ENCODE peak calls at places on chromosomes 3 and 15, in ten cellular contexts. E is fibroblast of mammary gland; O is Calu3; X is brain microvascular endothelial cell; Q is HFF-Myc; C is cardiac muscle cell; U is activated CD8-positive, alpha-beta T cell treated with anti-CD3 and anti-CD28 coated beads for 36 hours; K is B cell; D is AG10803; N is thoracic aorta. M is an unnamed sample.

GRCh38 chr3:129793947-129794318 is 99.6 kb downstream of the TMCC1 start:
- DNase-seq in E (peak), O (peak), X (no peak), Q (no peak), C (no peak), U (no peak), K (no peak), D (no peak), N (no peak), M (no peak)

GRCh38 chr15:73341886-73342600 is 26.7 kb downstream of the HCN4 start:
- DNase-seq in E (peak), O (no peak), X (no peak), Q (no peak), C (peak), U (no peak), K (no peak), D (no peak), N (no peak), M (no peak)

GRCh38 chr3:71069797-71070196 is 513.7 kb downstream of the FOXP1 start:
- DNase-seq in E (peak), O (peak), X (peak), Q (no peak), C (peak), U (peak), K (peak), D (peak), N (peak), M (no peak)

GRCh38 chr3:35505181-35505580 is 134.1 kb upstream of the ARPP21 start:
- DNase-seq in E (no peak), O (no peak), X (no peak), Q (no peak), C (peak), U (no peak), K (no peak), D (no peak), N (no peak), M (peak)

GRCh38 chr3:184907941-184908649 is 96.1 kb downstream of the VPS8 start:
- DNase-seq in E (no peak), O (no peak), X (no peak), Q (no peak), C (no peak), U (no peak), K (no peak), D (no peak), N (no peak), M (peak)

GRCh38 chr15:69679623-69680228 is 227.1 kb downstream of the RPLP1 start:
- DNase-seq in E (no peak), O (no peak), X (no peak), Q (no peak), C (no peak), U (peak), K (peak), D (no peak), N (no peak), M (no peak)

GRCh38 chr3:43867673-43868072 is 176.9 kb downstream of the ABHD5 start:
- DNase-seq in E (peak), O (no peak), X (peak), Q (no peak), C (peak), U (no peak), K (no peak), D (peak), N (no peak), M (no peak)

GRCh38 chr3:133209871-133210550 is 171.8 kb downstream of the TMEM108 start:
- DNase-seq in E (peak), O (no peak), X (peak), Q (peak), C (peak), U (no peak), K (no peak), D (peak), N (no peak), M (no peak)

GRCh38 chr15:68484696-68485400 is 52.9 kb upstream of the ITGA11 start:
- DNase-seq in E (peak), O (no peak), X (peak), Q (no peak), C (peak), U (no peak), K (no peak), D (peak), N (no peak), M (no peak)

GRCh38 chr15:78077053-78077859 is at the start of gene TBC1D2B:
- DNase-seq in E (peak), O (peak), X (no peak), Q (no peak), C (peak), U (peak), K (peak), D (peak), N (no peak), M (no peak)

GRCh38 chr15:29924750-29925149 is 102.5 kb upstream of the TJP1 start:
- DNase-seq in E (peak), O (peak), X (peak), Q (no peak), C (peak), U (no peak), K (no peak), D (peak), N (no peak), M (no peak)

GRCh38 chr3:73026111-73026510 is 29.5 kb downstream of the PPP4R2 start:
- DNase-seq in E (no peak), O (no peak), X (no peak), Q (no peak), C (no peak), U (no peak), K (no peak), D (no peak), N (no peak), M (no peak)

GRCh38 chr3:154018100-154018696 is 103.0 kb upstream of the ARHGEF26 start:
- DNase-seq in E (peak), O (peak), X (peak), Q (peak), C (peak), U (peak), K (no peak), D (peak), N (no peak), M (no peak)
- TF ChIP-seq CTCF in E (peak), O (peak), X (peak), Q (peak), C (peak), U (peak), K (peak), D (peak), N (no peak), M (peak)

GRCh38 chr15:80231371-80231770 is 20.6 kb downstream of the CTXND1 start:
- DNase-seq in E (no peak), O (no peak), X (no peak), Q (no peak), C (no peak), U (no peak), K (no peak), D (no peak), N (no peak), M (no peak)

GRCh38 chr15:80240261-80240660 is 11.8 kb downstream of the CTXND1 start:
- DNase-seq in E (no peak), O (no peak), X (no peak), Q (no peak), C (no peak), U (no peak), K (no peak), D (no peak), N (no peak), M (no peak)

GRCh38 chr15:80228959-80229610 is 22.9 kb downstream of the CTXND1 start:
- DNase-seq in E (peak), O (peak), X (peak), Q (no peak), C (peak), U (no peak), K (no peak), D (peak), N (no peak), M (no peak)

GRCh38 chr15:80233511-80234080 is 18.4 kb downstream of the CTXND1 start:
- DNase-seq in E (no peak), O (no peak), X (no peak), Q (no peak), C (no peak), U (no peak), K (no peak), D (no peak), N (no peak), M (no peak)

GRCh38 chr15:80234883-80235282 is 17.1 kb downstream of the CTXND1 start:
- DNase-seq in E (peak), O (peak), X (no peak), Q (peak), C (peak), U (peak), K (no peak), D (peak), N (no peak), M (no peak)
- TF ChIP-seq CTCF in E (peak), O (peak), X (peak), Q (peak), C (peak), U (peak), K (peak), D (peak), N (peak), M (peak)

DNA sequence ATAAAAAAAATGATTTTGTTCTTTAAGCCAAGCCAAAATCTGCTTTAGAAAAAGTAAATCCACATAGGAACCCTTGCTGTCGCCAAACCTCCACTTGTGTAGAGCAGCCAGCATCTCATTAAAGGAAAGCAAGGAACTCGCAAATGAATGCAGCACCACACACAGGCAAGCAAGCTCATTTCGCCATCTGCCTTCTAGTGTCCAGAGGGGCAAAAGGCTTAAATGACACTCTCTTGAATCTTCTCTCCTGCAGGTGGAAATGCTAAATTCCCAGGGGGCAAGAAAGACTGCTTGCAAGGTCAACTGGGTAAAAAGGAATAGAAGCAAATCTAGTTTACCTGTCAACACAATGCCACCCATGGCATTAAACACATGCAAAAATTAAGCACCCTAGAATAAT is 2.4 kb downstream of the MB21D2 start:
- DNase-seq in E (peak), O (peak), X (peak), Q (peak), C (peak), U (no peak), K (no peak), D (peak), N (no peak), M (no peak)
- TF ChIP-seq CTCF in E (peak), O (no peak), X (peak), Q (peak), C (peak), U (no peak), K (no peak), D (peak), N (no peak), M (peak)

GRCh38 chr3:138940446-138940845 is 6.5 kb downstream of the FOXL2 start:
- DNase-seq in E (no peak), O (no peak), X (no peak), Q (no peak), C (no peak), U (no peak), K (no peak), D (no peak), N (no peak), M (no peak)

GRCh38 chr3:138938056-138938876 is 8.7 kb downstream of the FOXL2 start:
- DNase-seq in E (no peak), O (no peak), X (no peak), Q (no peak), C (no peak), U (peak), K (no peak), D (no peak), N (no peak), M (no peak)

GRCh38 chr3:138938877-138939562 is 7.9 kb downstream of the FOXL2 start:
- DNase-seq in E (no peak), O (no peak), X (no peak), Q (no peak), C (no peak), U (no peak), K (no peak), D (no peak), N (no peak), M (no peak)

GRCh38 chr3:138941259-138941885 is 5.6 kb downstream of the FOXL2 start:
- DNase-seq in E (peak), O (peak), X (no peak), Q (no peak), C (peak), U (peak), K (no peak), D (peak), N (no peak), M (no peak)

DNA sequence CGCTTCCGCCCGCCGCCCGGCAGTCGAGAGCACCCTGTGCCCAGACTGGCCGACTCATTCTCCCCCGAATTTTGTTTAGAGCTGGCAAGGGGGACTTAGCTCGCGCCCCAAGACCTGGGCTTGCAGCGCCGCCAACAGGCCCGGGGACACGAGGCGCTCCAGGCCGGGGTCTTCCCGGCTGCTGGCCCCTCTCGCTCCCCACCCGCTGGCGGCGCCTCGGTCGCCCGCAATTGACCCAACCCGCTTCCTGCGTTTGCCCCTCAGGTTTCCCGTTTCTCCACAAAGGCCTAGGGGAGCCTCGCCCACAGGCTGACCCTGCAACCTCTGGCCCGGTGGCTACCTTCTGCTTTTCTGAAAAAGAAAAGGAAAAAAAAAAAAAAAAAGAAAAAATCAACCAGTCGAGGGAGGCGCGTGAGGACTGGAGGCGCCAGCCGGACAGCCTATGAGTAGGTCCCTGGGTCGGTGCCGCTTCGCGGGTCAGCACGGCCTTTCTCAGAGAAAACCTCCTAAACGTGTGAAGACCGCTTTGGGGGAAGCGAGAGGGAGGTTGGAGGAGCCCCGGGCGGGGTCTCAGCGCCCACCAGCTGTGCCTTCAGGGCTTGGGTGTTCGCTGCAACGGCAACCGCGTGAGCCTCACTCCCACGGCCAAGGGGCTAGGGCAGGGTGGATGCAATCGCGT is 7.2 kb downstream of the FOXL2 start:
- DNase-seq in E (no peak), O (no peak), X (no peak), Q (no peak), C (no peak), U (no peak), K (no peak), D (no peak), N (no peak), M (no peak)
- TF ChIP-seq CTCF in E (no peak), O (no peak), X (no peak), Q (no peak), C (no peak), U (no peak), K (no peak), D (no peak), N (no peak), M (no peak)

DNA sequence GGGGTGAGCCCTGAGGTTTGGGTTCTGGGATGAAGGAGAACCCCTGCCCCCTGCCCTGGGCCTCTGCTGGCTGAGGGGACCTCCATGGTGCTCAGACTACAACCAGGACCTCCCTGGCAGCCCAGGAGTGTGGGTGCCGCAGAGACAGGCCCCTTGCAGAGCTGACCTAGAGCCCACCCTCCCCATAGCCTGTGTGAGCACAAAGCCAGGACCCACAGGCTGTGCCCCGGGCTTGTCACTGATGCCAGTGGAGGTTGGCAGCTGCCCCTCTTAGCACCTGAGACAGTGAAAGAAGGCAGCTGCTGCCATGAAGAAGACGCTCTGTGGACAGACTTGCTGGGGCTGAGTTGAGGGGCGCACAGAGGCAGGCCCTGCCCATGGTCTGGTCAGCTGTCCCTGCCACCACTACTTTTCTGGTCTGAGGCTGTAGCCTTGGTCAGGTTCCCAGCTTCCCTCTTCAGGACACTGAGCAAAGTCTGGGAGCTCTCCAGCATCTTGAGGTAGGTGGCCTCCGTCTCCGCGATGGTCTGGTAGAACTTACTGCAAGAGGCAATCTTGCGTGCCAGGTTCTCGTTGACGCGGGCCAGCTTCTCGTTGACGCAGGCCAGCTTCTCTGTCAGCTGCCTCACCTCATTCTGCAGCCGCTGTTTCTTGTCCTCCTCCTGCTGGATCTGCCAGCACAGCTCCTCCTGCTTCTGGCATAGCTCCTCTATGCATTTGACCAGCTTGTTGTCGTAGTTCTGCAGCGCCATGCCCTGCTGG is 23.0 kb downstream of the USP4 start:
- DNase-seq in E (no peak), O (no peak), X (no peak), Q (no peak), C (no peak), U (no peak), K (no peak), D (no peak), N (no peak), M (no peak)
- TF ChIP-seq CTCF in E (no peak), O (no peak), X (no peak), Q (no peak), C (no peak), U (no peak), K (no peak), D (no peak), N (no peak), M (no peak)

DNA sequence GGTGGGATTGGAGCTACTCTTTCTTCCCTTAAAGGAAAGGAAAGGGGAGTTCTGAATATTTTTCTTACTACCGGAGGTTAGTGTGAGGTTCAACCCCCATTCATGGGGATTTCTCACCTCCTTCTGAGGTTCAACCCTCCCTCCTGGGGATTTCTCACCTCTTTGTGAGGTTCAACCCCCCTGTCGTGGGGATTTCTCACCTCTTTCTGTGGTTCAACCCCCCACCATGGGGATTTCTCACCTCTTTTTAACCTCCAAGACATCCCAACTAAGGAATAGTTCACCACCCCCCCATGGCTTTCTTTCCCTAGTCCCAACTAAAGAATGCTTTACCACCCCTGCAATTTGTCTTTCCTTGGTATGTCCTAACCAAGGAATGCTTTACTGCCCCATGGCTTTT is 520.3 kb downstream of the EDEM1 start:
- DNase-seq in E (no peak), O (no peak), X (no peak), Q (no peak), C (no peak), U (no peak), K (no peak), D (no peak), N (no peak), M (no peak)
- TF ChIP-seq CTCF in E (no peak), O (no peak), X (no peak), Q (no peak), C (no peak), U (no peak), K (no peak), D (no peak), N (no peak), M (no peak)

GRCh38 chr3:45240292-45240691 is 14.2 kb upstream of the TMEM158 start:
- DNase-seq in E (no peak), O (no peak), X (no peak), Q (no peak), C (no peak), U (no peak), K (no peak), D (no peak), N (no peak), M (no peak)

GRCh38 chr3:45241206-45241605 is 15.1 kb upstream of the TMEM158 start:
- DNase-seq in E (no peak), O (no peak), X (no peak), Q (no peak), C (no peak), U (no peak), K (no peak), D (no peak), N (no peak), M (no peak)

GRCh38 chr3:45249391-45249790 is 23.3 kb upstream of the TMEM158 start:
- DNase-seq in E (peak), O (no peak), X (no peak), Q (no peak), C (no peak), U (no peak), K (no peak), D (no peak), N (no peak), M (no peak)

GRCh38 chr3:45244356-45244755 is 18.3 kb upstream of the TMEM158 start:
- DNase-seq in E (no peak), O (no peak), X (no peak), Q (no peak), C (no peak), U (no peak), K (no peak), D (peak), N (no peak), M (no peak)

DNA sequence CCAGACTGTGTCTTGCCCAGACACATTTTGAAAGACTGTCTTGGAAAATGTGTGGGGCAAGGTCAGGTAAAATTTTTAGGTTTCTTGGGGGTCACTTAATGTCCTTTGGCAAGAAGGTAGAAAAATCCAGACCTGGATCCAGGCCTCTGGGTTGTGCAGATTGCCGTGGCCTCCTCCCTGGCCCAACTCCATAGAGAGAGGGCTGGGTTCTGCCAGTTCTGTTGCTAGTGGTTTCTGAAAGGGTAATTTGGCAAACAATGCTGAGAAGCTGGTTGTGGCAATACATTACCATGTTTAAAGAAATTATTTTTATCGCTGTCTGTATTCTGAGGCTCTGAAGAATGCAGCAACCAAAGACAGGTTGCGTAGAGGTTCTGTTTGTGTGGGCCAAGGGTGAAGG is 20.1 kb upstream of the TMEM158 start:
- DNase-seq in E (no peak), O (no peak), X (no peak), Q (no peak), C (no peak), U (no peak), K (no peak), D (peak), N (no peak), M (no peak)
- TF ChIP-seq CTCF in E (no peak), O (no peak), X (no peak), Q (no peak), C (no peak), U (no peak), K (no peak), D (no peak), N (no peak), M (no peak)